ENCODE peak calls at places on chromosomes 1 and 21, in six cellular contexts. One of them, this sample, is unnamed.

GRCh38 chr1:28421744-28422143 is 52.2 kb downstream of the PHACTR4 start:
- DNase-seq in AG09319: no peak
- DNase-seq in Caco-2: no peak
- DNase-seq in bronchial epithelial cell: peak; percentile 61
- DNase-seq in OCI-LY7: no peak
- DNase-seq in lung: no peak
- DNase-seq in this sample: no peak

GRCh38 chr1:239914827-239915231 is 176.9 kb upstream of the FMN2 start:
- DNase-seq in AG09319: peak; percentile 70
- DNase-seq in Caco-2: no peak
- DNase-seq in bronchial epithelial cell: peak; percentile 29
- DNase-seq in OCI-LY7: no peak
- DNase-seq in lung: no peak
- DNase-seq in this sample: no peak

GRCh38 chr1:94727846-94728715 is 92.1 kb upstream of the SLC44A3 start:
- DNase-seq in AG09319: peak; percentile 76
- DNase-seq in Caco-2: no peak
- DNase-seq in bronchial epithelial cell: peak; percentile 99
- DNase-seq in OCI-LY7: no peak
- DNase-seq in lung: no peak
- DNase-seq in this sample: no peak

GRCh38 chr21:34243562-34243961 is 120.2 kb upstream of the KCNE2 start:
- DNase-seq in AG09319: no peak
- DNase-seq in Caco-2: no peak
- DNase-seq in bronchial epithelial cell: peak; percentile 41
- DNase-seq in OCI-LY7: peak; percentile 47
- DNase-seq in lung: peak; percentile 29
- DNase-seq in this sample: no peak

GRCh38 chr1:115105836-115106235 is 16.5 kb upstream of the TSPAN2 start:
- DNase-seq in AG09319: no peak
- DNase-seq in Caco-2: no peak
- DNase-seq in bronchial epithelial cell: no peak
- DNase-seq in OCI-LY7: no peak
- DNase-seq in lung: no peak
- DNase-seq in this sample: no peak

GRCh38 chr1:143699115-143699514 is 272.7 kb downstream of the FAM72C start:
- DNase-seq in AG09319: no peak
- DNase-seq in Caco-2: no peak
- DNase-seq in bronchial epithelial cell: no peak
- DNase-seq in OCI-LY7: no peak
- DNase-seq in lung: no peak
- DNase-seq in this sample: no peak

GRCh38 chr1:81876901-81877750 is 76.4 kb downstream of the ADGRL2 start:
- DNase-seq in AG09319: no peak
- DNase-seq in Caco-2: no peak
- DNase-seq in bronchial epithelial cell: peak; percentile 83
- DNase-seq in OCI-LY7: no peak
- DNase-seq in lung: no peak
- DNase-seq in this sample: no peak

GRCh38 chr1:66292944-66293343 is 241.0 kb upstream of the SGIP1 start:
- DNase-seq in AG09319: no peak
- DNase-seq in Caco-2: no peak
- DNase-seq in bronchial epithelial cell: no peak
- DNase-seq in OCI-LY7: no peak
- DNase-seq in lung: no peak
- DNase-seq in this sample: no peak

GRCh38 chr1:42933060-42933586 is 25.5 kb downstream of the SLC2A1 start:
- DNase-seq in AG09319: no peak
- DNase-seq in Caco-2: peak; percentile 8
- DNase-seq in bronchial epithelial cell: no peak
- DNase-seq in OCI-LY7: no peak
- DNase-seq in lung: no peak
- DNase-seq in this sample: no peak

GRCh38 chr1:86472165-86472564 is 3.4 kb downstream of the CLCA1 start:
- DNase-seq in AG09319: no peak
- DNase-seq in Caco-2: no peak
- DNase-seq in bronchial epithelial cell: no peak
- DNase-seq in OCI-LY7: no peak
- DNase-seq in lung: no peak
- DNase-seq in this sample: no peak

GRCh38 chr1:22895357-22895756 is 77.3 kb downstream of the LACTBL1 start:
- DNase-seq in AG09319: no peak
- DNase-seq in Caco-2: no peak
- DNase-seq in bronchial epithelial cell: no peak
- DNase-seq in OCI-LY7: no peak
- DNase-seq in lung: no peak
- DNase-seq in this sample: no peak

GRCh38 chr1:19049128-19049768 is 92.8 kb upstream of the IFFO2 start:
- DNase-seq in AG09319: no peak
- DNase-seq in Caco-2: no peak
- DNase-seq in bronchial epithelial cell: peak; percentile 57
- DNase-seq in OCI-LY7: no peak
- DNase-seq in lung: no peak
- DNase-seq in this sample: no peak
- TF ChIP-seq CTCF in AG09319: no peak
- TF ChIP-seq CTCF in Caco-2: no peak
- TF ChIP-seq CTCF in bronchial epithelial cell: no peak
- TF ChIP-seq CTCF in OCI-LY7: no peak
- TF ChIP-seq CTCF in lung: no peak
- TF ChIP-seq CTCF in this sample: no peak

GRCh38 chr1:13948851-13949490 is 249.0 kb downstream of the PRDM2 start:
- DNase-seq in AG09319: no peak
- DNase-seq in Caco-2: no peak
- DNase-seq in bronchial epithelial cell: no peak
- DNase-seq in OCI-LY7: no peak
- DNase-seq in lung: no peak
- DNase-seq in this sample: no peak

GRCh38 chr1:13949571-13949970 is 249.6 kb downstream of the PRDM2 start:
- DNase-seq in AG09319: no peak
- DNase-seq in Caco-2: no peak
- DNase-seq in bronchial epithelial cell: no peak
- DNase-seq in OCI-LY7: no peak
- DNase-seq in lung: no peak
- DNase-seq in this sample: no peak

GRCh38 chr1:13951793-13952751 is 252.1 kb downstream of the PRDM2 start:
- DNase-seq in AG09319: no peak
- DNase-seq in Caco-2: no peak
- DNase-seq in bronchial epithelial cell: peak; percentile 7
- DNase-seq in OCI-LY7: no peak
- DNase-seq in lung: no peak
- DNase-seq in this sample: no peak

GRCh38 chr1:13948396-13948795 is 248.4 kb downstream of the PRDM2 start:
- DNase-seq in AG09319: no peak
- DNase-seq in Caco-2: no peak
- DNase-seq in bronchial epithelial cell: no peak
- DNase-seq in OCI-LY7: no peak
- DNase-seq in lung: no peak
- DNase-seq in this sample: no peak

GRCh38 chr1:13950637-13951036 is 250.6 kb downstream of the PRDM2 start:
- DNase-seq in AG09319: no peak
- DNase-seq in Caco-2: no peak
- DNase-seq in bronchial epithelial cell: no peak
- DNase-seq in OCI-LY7: no peak
- DNase-seq in lung: no peak
- DNase-seq in this sample: no peak
- TF ChIP-seq CTCF in AG09319: no peak
- TF ChIP-seq CTCF in Caco-2: peak; percentile 5
- TF ChIP-seq CTCF in bronchial epithelial cell: no peak
- TF ChIP-seq CTCF in OCI-LY7: peak; percentile 58
- TF ChIP-seq CTCF in lung: no peak
- TF ChIP-seq CTCF in this sample: no peak

GRCh38 chr1:173506437-173506836 is 29.3 kb downstream of the PRDX6 start:
- DNase-seq in AG09319: no peak
- DNase-seq in Caco-2: no peak
- DNase-seq in bronchial epithelial cell: no peak
- DNase-seq in OCI-LY7: no peak
- DNase-seq in lung: no peak
- DNase-seq in this sample: no peak
- TF ChIP-seq CTCF in AG09319: no peak
- TF ChIP-seq CTCF in Caco-2: peak; percentile 27
- TF ChIP-seq CTCF in bronchial epithelial cell: peak; percentile 31
- TF ChIP-seq CTCF in OCI-LY7: peak; percentile 34
- TF ChIP-seq CTCF in lung: no peak
- TF ChIP-seq CTCF in this sample: no peak

DNA sequence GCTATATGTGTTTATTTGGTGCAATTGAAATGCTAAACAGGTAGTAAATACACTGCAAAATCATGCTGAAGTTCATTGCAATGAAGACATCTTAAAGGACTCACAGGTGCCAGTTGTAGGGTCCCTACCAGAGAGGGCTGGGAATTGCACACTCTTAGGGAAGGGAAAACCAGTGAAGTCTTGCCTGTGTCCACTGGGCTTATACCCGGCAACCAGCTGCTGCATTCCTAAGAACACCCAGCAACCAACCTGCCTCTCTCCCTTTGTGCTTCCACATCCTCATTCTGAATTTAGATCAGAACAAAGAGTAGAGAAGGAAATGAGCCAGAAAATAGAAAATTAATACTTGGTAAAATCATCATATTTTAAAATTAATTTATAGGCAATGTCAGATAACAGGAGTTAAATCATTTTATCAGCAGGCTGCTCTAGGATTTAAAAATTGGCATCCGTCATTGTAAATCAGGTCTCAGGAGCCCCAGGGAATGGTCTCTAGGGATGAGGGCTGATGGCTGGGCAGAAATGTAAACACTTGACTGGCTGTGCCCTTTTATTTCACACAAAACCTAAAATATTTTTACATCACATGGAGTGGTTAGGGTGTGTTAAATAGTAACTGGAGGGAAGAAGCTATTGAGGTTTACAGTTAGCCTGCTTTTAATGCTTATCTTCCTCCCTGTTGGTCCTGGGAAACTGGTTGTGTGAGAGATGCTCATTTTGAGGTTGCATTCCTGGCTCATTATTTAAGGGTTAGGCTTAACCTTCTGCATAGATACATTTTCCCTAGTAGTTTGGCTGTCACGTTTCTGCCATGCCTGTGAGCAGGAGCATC is 31.3 kb downstream of the PTGFRN start:
- DNase-seq in AG09319: no peak
- DNase-seq in Caco-2: no peak
- DNase-seq in bronchial epithelial cell: no peak
- DNase-seq in OCI-LY7: no peak
- DNase-seq in lung: no peak
- DNase-seq in this sample: no peak
- TF ChIP-seq CTCF in AG09319: no peak
- TF ChIP-seq CTCF in Caco-2: no peak
- TF ChIP-seq CTCF in bronchial epithelial cell: no peak
- TF ChIP-seq CTCF in OCI-LY7: no peak
- TF ChIP-seq CTCF in lung: no peak
- TF ChIP-seq CTCF in this sample: no peak

GRCh38 chr1:35112668-35113067 is 33.5 kb downstream of the ZMYM1 start:
- DNase-seq in AG09319: no peak
- DNase-seq in Caco-2: no peak
- DNase-seq in bronchial epithelial cell: no peak
- DNase-seq in OCI-LY7: peak; percentile 6
- DNase-seq in lung: no peak
- DNase-seq in this sample: no peak
- TF ChIP-seq CTCF in AG09319: no peak
- TF ChIP-seq CTCF in Caco-2: no peak
- TF ChIP-seq CTCF in bronchial epithelial cell: no peak
- TF ChIP-seq CTCF in OCI-LY7: peak; percentile 69
- TF ChIP-seq CTCF in lung: no peak
- TF ChIP-seq CTCF in this sample: no peak